ENCODE peak calls at places on chromosomes 13 and 19, in four cellular contexts. G, X, Q and V are unnamed samples.

GRCh38 chr19:49469828-49470614 is 4.0 kb upstream of the FLT3LG start:
- DNase-seq in G (no peak), X (no peak), Q (no peak), V (no peak)

GRCh38 chr13:67278230-67278629 is 48.1 kb upstream of the PCDH9 start:
- DNase-seq in G (no peak), X (no peak), Q (peak; percentile 59), V (no peak)

GRCh38 chr19:6150289-6150688 is 14.8 kb downstream of the ACSBG2 start:
- DNase-seq in G (no peak), X (no peak), Q (no peak), V (no peak)

GRCh38 chr13:59261928-59262488 is 901.7 kb downstream of the DIAPH3 start:
- DNase-seq in G (no peak), X (no peak), Q (no peak), V (peak; percentile 62)

GRCh38 chr13:95256086-95256485 is 45.2 kb downstream of the ABCC4 start:
- DNase-seq in G (no peak), X (no peak), Q (peak; percentile 50), V (no peak)

GRCh38 chr19:39430675-39431593 is 4.8 kb downstream of the RPS16 start:
- DNase-seq in G (no peak), X (no peak), Q (no peak), V (peak; percentile 80)

GRCh38 chr13:110242615-110243014 is 64.3 kb downstream of the COL4A1 start:
- DNase-seq in G (no peak), X (no peak), Q (no peak), V (no peak)

GRCh38 chr19:55319786-55320185 is 5.4 kb downstream of the TMEM150B start:
- DNase-seq in G (no peak), X (peak; percentile 72), Q (peak; percentile 65), V (peak; percentile 95)

GRCh38 chr13:23790591-23791170 is 98.5 kb downstream of the MIPEP start:
- DNase-seq in G (no peak), X (no peak), Q (peak; percentile 65), V (no peak)

GRCh38 chr13:51246005-51246404 is 23.8 kb downstream of the FAM124A start:
- DNase-seq in G (no peak), X (no peak), Q (no peak), V (peak; percentile 32)

GRCh38 chr13:50224534-50224933 is 209.3 kb downstream of the KCNRG start:
- DNase-seq in G (no peak), X (no peak), Q (peak; percentile 44), V (no peak)

GRCh38 chr13:41136396-41137031 is 3.9 kb upstream of the KBTBD6 start:
- DNase-seq in G (no peak), X (no peak), Q (no peak), V (no peak)

GRCh38 chr13:99323488-99323887 is 16.3 kb upstream of the GPR183 start:
- DNase-seq in G (no peak), X (no peak), Q (no peak), V (no peak)

GRCh38 chr19:33640773-33641172 is 19.0 kb downstream of the CHST8 start:
- DNase-seq in G (no peak), X (no peak), Q (no peak), V (peak; percentile 67)

GRCh38 chr13:77506874-77507273 is 28.6 kb upstream of the SCEL start:
- DNase-seq in G (no peak), X (no peak), Q (peak; percentile 51), V (no peak)

GRCh38 chr19:4009990-4010807 is 2.7 kb downstream of the PIAS4 start:
- DNase-seq in G (no peak), X (no peak), Q (no peak), V (no peak)

GRCh38 chr13:77836423-77836822 is 82.2 kb downstream of the EDNRB start:
- DNase-seq in G (no peak), X (no peak), Q (peak; percentile 65), V (no peak)

GRCh38 chr13:102117175-102117830 is 284.5 kb downstream of the FGF14 start:
- DNase-seq in G (no peak), X (no peak), Q (no peak), V (no peak)

GRCh38 chr13:40026741-40027140 is 371.3 kb downstream of the COG6 start:
- DNase-seq in G (no peak), X (no peak), Q (no peak), V (no peak)

GRCh38 chr19:3142292-3142670 is 6.4 kb downstream of the GNA15 start:
- DNase-seq in G (no peak), X (no peak), Q (peak; percentile 51), V (no peak)

GRCh38 chr13:60584976-60585375 is 188.0 kb downstream of the TDRD3 start:
- DNase-seq in G (peak; percentile 57), X (no peak), Q (no peak), V (peak; percentile 81)

GRCh38 chr13:43307921-43308433 is 284.6 kb downstream of the DNAJC15 start:
- DNase-seq in G (no peak), X (no peak), Q (peak; percentile 80), V (peak; percentile 47)

GRCh38 chr13:99227909-99228688 is 27.4 kb downstream of the UBAC2 start:
- DNase-seq in G (no peak), X (no peak), Q (no peak), V (no peak)

GRCh38 chr19:35909684-35910035 is 1.6 kb upstream of the TYROBP start:
- DNase-seq in G (no peak), X (no peak), Q (no peak), V (no peak)

GRCh38 chr19:34215006-34215665 is 39.2 kb upstream of the GARRE1 start:
- DNase-seq in G (no peak), X (no peak), Q (no peak), V (no peak)

GRCh38 chr13:81395368-81395767 is 1054.4 kb upstream of the SPRY2 start:
- DNase-seq in G (peak; percentile 9), X (no peak), Q (no peak), V (peak; percentile 73)

GRCh38 chr19:36257512-36257876 is 42.6 kb downstream of the ZNF146 start:
- DNase-seq in G (no peak), X (no peak), Q (no peak), V (no peak)

GRCh38 chr13:77509221-77509620 is 26.3 kb upstream of the SCEL start:
- DNase-seq in G (no peak), X (no peak), Q (peak; percentile 57), V (no peak)

GRCh38 chr13:95150555-95150954 is 150.7 kb downstream of the ABCC4 start:
- DNase-seq in G (no peak), X (no peak), Q (no peak), V (no peak)

GRCh38 chr13:90414691-90415596 is 932.5 kb upstream of the MIR17HG start:
- DNase-seq in G (no peak), X (no peak), Q (peak; percentile 77), V (peak; percentile 70)

GRCh38 chr13:110226051-110226562 is 80.8 kb downstream of the COL4A1 start:
- DNase-seq in G (no peak), X (no peak), Q (no peak), V (no peak)

GRCh38 chr13:109666656-109667448 is 119.5 kb downstream of the IRS2 start:
- DNase-seq in G (no peak), X (no peak), Q (peak; percentile 51), V (no peak)

GRCh38 chr19:1806184-1807029 is 5.7 kb downstream of the ATP8B3 start:
- DNase-seq in G (no peak), X (no peak), Q (no peak), V (no peak)

GRCh38 chr19:566403-566802 is 6.0 kb upstream of the BSG start:
- DNase-seq in G (no peak), X (no peak), Q (no peak), V (no peak)

GRCh38 chr19:567296-567900 is 5.0 kb upstream of the BSG start:
- DNase-seq in G (no peak), X (no peak), Q (no peak), V (no peak)

GRCh38 chr19:570315-570714 is 2.1 kb upstream of the BSG start:
- DNase-seq in G (no peak), X (no peak), Q (no peak), V (peak; percentile 43)

GRCh38 chr19:571127-571974 is 1.0 kb upstream of the BSG start:
- DNase-seq in G (no peak), X (peak; percentile 56), Q (peak; percentile 73), V (peak; percentile 83)

DNA sequence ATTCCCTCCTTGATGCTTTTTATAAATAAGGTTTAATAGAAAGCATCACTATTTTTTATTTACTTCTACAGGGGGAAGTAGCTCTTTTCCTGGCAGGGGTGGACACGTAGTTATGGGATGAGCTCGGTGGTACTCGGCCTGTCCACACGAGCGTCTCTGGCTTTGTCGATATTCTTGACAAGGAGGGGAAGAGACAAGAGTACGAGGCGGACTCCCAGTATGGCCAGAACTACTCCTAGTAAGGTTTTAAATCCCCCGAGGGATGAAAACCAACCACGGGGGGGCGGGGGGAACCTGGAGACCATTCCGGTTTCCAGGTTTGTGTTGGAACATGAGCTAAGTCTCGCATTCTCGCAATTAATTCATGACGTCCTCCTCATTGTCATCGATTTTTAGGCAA is 5.6 kb upstream of the BSG start:
- DNase-seq in G (no peak), X (no peak), Q (no peak), V (no peak)
- H3K9ac ChIP-seq in G (no peak overlapping the region), X (no peak overlapping the region), Q (peak overlapping the region; percentile 44), V (no peak overlapping the region)

DNA sequence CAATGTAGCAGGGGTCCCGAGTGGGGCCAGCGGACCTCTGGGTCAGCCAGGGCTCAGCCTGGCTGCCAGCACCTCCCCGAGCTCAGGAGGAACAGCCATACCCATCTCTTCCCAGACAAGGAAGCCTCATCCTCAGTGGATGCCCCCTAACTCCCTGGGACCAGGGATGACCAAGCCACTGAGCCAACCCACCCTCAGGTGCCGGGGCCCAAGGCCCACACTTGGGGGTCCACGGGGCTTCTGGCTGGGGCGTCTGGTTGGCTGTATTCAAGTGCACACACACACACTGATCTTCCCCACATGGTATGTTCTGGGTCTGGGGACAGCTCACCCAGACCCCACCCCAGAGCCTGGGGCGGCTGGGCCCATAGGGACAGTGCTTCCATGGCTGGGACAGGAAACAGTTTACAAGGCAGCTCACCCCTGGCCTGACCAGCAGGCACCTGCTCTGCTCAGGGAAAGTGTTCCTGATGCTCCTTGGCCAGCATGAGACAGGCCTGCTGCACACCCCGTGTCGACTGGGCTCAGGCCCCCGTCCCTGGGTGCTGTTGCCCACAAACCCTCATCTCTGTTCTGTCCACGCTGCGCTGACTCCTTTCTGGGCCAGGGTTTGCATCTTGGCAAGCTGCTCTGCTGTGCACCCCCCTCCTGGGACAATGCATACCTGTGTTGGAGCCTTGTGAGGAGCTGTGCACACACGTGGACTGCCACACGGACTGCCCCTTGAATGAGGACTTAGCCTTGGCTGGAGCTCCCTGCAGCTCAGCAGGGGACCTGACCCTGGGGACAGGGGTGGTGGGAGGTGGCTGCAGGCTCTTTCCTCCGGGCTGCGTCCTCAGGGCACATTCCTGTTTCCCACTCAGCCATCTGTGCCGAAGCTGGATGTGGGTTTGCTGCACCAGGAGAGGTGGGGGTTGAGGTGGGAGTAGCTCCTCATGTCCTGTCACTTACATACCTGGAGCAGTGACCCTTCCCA is 7.9 kb downstream of the RAB11B start:
- DNase-seq in G (no peak), X (no peak), Q (no peak), V (no peak)
- H3K4me3 ChIP-seq in G (no peak overlapping the region), X (no peak overlapping the region), Q (no peak overlapping the region), V (no peak overlapping the region)

GRCh38 chr19:14337510-14337909 is 43.7 kb upstream of the ADGRE5 start:
- DNase-seq in G (peak; percentile 32), X (no peak), Q (peak; percentile 14), V (peak; percentile 91)
- H3K9ac ChIP-seq in G (no peak overlapping the region), X (no peak overlapping the region), Q (no peak overlapping the region), V (no peak overlapping the region)

DNA sequence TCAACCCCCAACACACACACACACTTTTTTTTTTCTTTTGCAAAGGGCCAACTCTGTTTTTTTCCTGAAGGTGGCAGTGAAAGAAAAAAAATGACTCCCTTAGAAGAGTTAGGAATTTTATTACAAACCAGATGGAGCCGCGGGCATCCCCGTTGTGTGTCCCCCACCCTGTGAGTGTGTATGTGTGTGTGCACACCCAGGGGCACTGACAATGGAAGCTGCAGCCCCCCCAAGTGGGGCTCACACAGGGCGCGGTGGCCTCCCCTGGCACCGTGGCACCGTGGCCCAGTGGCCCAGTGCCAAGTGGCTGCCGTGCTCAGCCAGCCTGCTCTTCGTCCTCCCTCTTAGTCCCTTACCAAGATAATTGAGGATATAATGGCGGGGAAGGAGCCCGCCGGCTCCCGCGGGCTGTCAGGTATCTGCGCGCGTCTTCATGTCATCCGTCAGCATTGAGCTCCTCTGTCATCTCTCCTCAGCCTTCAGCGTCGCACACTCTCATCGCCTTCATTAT is 314.1 kb downstream of the ZNF536 start:
- DNase-seq in G (no peak), X (no peak), Q (peak; percentile 28), V (peak; percentile 43)
- H3K4me3 ChIP-seq in G (no peak overlapping the region), X (no peak overlapping the region), Q (no peak overlapping the region), V (no peak overlapping the region)